ENCODE peak calls at places on chromosome 14, in five cellular contexts. K, X, H, Z and L are unnamed samples. For H3K4me1, the result is how much of the 10 kb centered on the place peaks cover.

GRCh38 chr14:106518054-106518943 is 991.9 kb downstream of the TMEM121 start:
- DNase-seq in X (peak), K (peak), H (no peak), Z (peak), L (no peak)

GRCh38 chr14:34867199-34867598 is 8.0 kb downstream of the BAZ1A start:
- DNase-seq in H (no peak), X (no peak), K (peak), Z (no peak), L (no peak)

GRCh38 chr14:47332099-47332498 is 343.3 kb downstream of the MDGA2 start:
- DNase-seq in X (no peak), K (no peak), Z (no peak), H (no peak), L (no peak)

GRCh38 chr14:87230726-87231125 is 762.3 kb downstream of the GALC start:
- DNase-seq in K (no peak), H (no peak), Z (no peak), X (no peak), L (no peak)

GRCh38 chr14:29616922-29617321 is 310.7 kb downstream of the PRKD1 start:
- DNase-seq in X (no peak), H (no peak), Z (no peak), K (no peak), L (no peak)

GRCh38 chr14:102007916-102008418 is 43.6 kb downstream of the DYNC1H1 start:
- DNase-seq in K (no peak), H (no peak), X (no peak), Z (no peak), L (no peak)

GRCh38 chr14:75279153-75279738 is 618 bp downstream of the FOS start:
- DNase-seq in H (peak), Z (peak), K (peak), X (no peak), L (peak)

GRCh38 chr14:59751578-59751977 is 119.0 kb downstream of the RTN1 start:
- DNase-seq in Z (no peak), H (no peak), K (no peak), X (no peak), L (no peak)

GRCh38 chr14:99579903-99580570 is 24.0 kb downstream of the CCDC85C start:
- DNase-seq in K (no peak), H (peak), Z (no peak), X (no peak), L (no peak)

GRCh38 chr14:38339704-38340103 is 83.8 kb upstream of the CLEC14A start:
- DNase-seq in X (no peak), K (no peak), Z (no peak), H (peak), L (no peak)

GRCh38 chr14:23177181-23177580 is 6.3 kb downstream of the SLC7A8 start:
- DNase-seq in X (no peak), Z (no peak), H (no peak), K (no peak), L (no peak)

GRCh38 chr14:49051328-49052060 is 534.7 kb downstream of the RPS29 start:
- DNase-seq in X (no peak), Z (no peak), H (peak), K (no peak), L (no peak)

GRCh38 chr14:100529561-100530031 is 57.6 kb downstream of the BEGAIN start:
- DNase-seq in K (peak), H (no peak), X (no peak), Z (peak), L (no peak)

GRCh38 chr14:59407246-59407615 is 57.9 kb downstream of the GPR135 start:
- DNase-seq in K (no peak), Z (no peak), X (no peak), H (peak), L (no peak)

GRCh38 chr14:104794641-104795467 is 694 bp downstream of the AKT1 start:
- DNase-seq in K (no peak), H (peak), Z (no peak), X (peak), L (peak)

GRCh38 chr14:36690301-36691020 is 28.8 kb downstream of the PAX9 start:
- DNase-seq in Z (no peak), H (no peak), X (no peak), K (no peak), L (no peak)

GRCh38 chr14:57928732-57929131 is 62.8 kb upstream of the SLC35F4 start:
- DNase-seq in H (no peak), K (no peak), X (no peak), Z (no peak), L (no peak)

GRCh38 chr14:73245401-73246325 is 8.4 kb downstream of the PAPLN start:
- DNase-seq in X (peak), Z (peak), H (no peak), K (no peak), L (peak)

GRCh38 chr14:40362856-40363255 is 930.6 kb upstream of the FBXO33 start:
- DNase-seq in K (no peak), Z (no peak), X (no peak), H (no peak), L (no peak)

GRCh38 chr14:47020500-47020899 is 368.9 kb upstream of the RPL10L start:
- DNase-seq in K (no peak), H (no peak), Z (no peak), X (no peak), L (no peak)

GRCh38 chr14:48125654-48126053 is 450.2 kb upstream of the MDGA2 start:
- DNase-seq in H (no peak), K (peak), X (no peak), Z (no peak), L (no peak)

GRCh38 chr14:59454131-59454530 is 11.0 kb downstream of the GPR135 start:
- DNase-seq in Z (no peak), K (no peak), H (peak), X (no peak), L (peak)

GRCh38 chr14:69700609-69701008 is 66.3 kb upstream of the SRSF5 start:
- DNase-seq in K (no peak), H (no peak), X (no peak), Z (no peak), L (no peak)

GRCh38 chr14:69703047-69704046 is 63.6 kb upstream of the SRSF5 start:
- DNase-seq in X (no peak), H (no peak), K (no peak), Z (no peak), L (no peak)

GRCh38 chr14:69701269-69701668 is 65.7 kb upstream of the SRSF5 start:
- DNase-seq in Z (no peak), X (no peak), K (no peak), H (no peak), L (no peak)

GRCh38 chr14:69701857-69702256 is 65.1 kb upstream of the SRSF5 start:
- DNase-seq in Z (no peak), H (no peak), X (no peak), K (no peak), L (no peak)

GRCh38 chr14:69704319-69704718 is 62.6 kb upstream of the SRSF5 start:
- DNase-seq in H (no peak), K (no peak), Z (no peak), X (no peak), L (no peak)
- H3K4me1 ChIP-seq in H (under half), K (under half), Z (under half), X (under half), L (under half)

DNA sequence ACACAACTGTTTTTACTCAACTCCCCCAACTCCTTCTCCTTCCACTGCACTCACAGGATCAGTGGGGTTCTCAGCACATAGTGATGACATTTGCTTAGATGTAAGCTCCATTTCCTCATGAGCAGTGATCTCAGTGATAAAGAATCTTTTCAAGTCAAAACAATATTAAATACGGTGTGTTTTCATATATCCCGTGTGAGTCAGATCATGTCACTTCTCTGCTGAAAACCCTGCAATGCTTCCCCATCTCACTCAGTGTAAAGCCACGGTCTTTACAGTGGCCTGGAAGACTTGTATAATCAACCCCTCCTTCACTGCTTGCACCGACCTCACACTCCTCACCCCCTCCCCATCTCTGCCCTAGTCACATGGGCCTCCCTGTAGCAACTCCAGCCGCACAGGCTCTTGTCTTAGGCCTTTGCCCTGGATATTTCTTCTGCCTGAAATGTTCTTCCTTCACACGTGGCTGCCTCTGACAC is 149.7 kb upstream of the ARHGAP5 start:
- DNase-seq in H (peak), K (no peak), X (no peak), Z (no peak), L (peak)
- H3K4me1 ChIP-seq in H (under half), K (under half), X (under half), Z (under half), L (under half)

GRCh38 chr14:89312937-89313336 is 104.1 kb downstream of the FOXN3 start:
- DNase-seq in H (no peak), K (no peak), X (no peak), Z (no peak), L (no peak)

GRCh38 chr14:89307409-89307808 is 109.6 kb downstream of the FOXN3 start:
- DNase-seq in Z (no peak), H (no peak), K (no peak), X (no peak), L (no peak)

GRCh38 chr14:89309670-89310177 is 107.3 kb downstream of the FOXN3 start:
- DNase-seq in K (no peak), H (no peak), X (no peak), Z (no peak), L (no peak)

GRCh38 chr14:89308232-89308959 is 108.6 kb downstream of the FOXN3 start:
- DNase-seq in X (no peak), K (peak), Z (no peak), H (no peak), L (peak)

GRCh38 chr14:89310211-89310610 is 106.8 kb downstream of the FOXN3 start:
- DNase-seq in Z (no peak), K (no peak), X (no peak), H (no peak), L (no peak)
- H3K4me1 ChIP-seq in Z (under half), K (under half), X (under half), H (under half), L (under half)

GRCh38 chr14:33704486-33704885 is 246.4 kb downstream of the EGLN3 start:
- DNase-seq in X (no peak), K (no peak), H (no peak), Z (no peak), L (no peak)

GRCh38 chr14:33702293-33702692 is 248.6 kb downstream of the EGLN3 start:
- DNase-seq in X (no peak), H (no peak), K (no peak), Z (no peak), L (no peak)

GRCh38 chr14:33699300-33699699 is 251.6 kb downstream of the EGLN3 start:
- DNase-seq in X (no peak), H (no peak), Z (no peak), K (no peak), L (no peak)

GRCh38 chr14:33696165-33696564 is 254.7 kb downstream of the EGLN3 start:
- DNase-seq in H (no peak), K (no peak), Z (no peak), X (no peak), L (no peak)

GRCh38 chr14:33700052-33700451 is 250.8 kb downstream of the EGLN3 start:
- DNase-seq in H (no peak), Z (no peak), K (no peak), X (no peak), L (no peak)
- H3K4me1 ChIP-seq in H (under half), Z (under half), K (under half), X (under half), L (under half)

DNA sequence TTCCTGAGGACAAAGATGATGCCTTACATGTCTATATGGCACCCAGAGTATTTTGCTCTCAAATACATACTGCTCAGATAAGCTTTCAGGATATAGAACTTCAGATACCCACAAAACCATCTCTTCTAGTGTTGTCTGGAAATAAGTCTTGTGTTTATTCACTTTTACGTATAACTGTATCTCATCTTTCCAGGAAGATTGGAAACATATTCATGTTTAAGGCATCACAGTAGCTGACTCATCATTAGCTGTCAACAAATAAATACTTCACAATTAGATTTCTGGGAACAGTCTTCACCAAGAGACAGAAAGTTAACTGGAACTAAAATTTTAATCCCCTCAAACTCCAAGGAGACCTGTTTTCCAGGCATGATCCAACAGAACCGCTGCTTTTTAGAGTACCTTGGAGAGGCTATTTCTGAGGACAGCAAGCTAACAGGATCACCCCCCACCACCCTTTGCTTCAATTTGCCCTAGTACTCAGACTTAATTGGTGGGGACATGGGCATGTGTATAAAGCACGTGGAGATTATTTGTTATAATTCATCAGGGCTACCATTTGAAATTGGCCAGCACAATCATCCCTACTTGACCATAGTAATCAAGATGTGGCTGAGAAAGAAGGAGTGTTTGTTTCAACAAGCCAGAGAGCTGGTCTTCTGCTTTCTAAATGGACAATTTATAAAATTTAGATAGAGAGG is 129.3 kb upstream of the HIF1A start:
- DNase-seq in Z (no peak), X (no peak), H (peak), K (no peak), L (peak)
- H3K4me1 ChIP-seq in Z (under half), X (under half), H (half or more), K (under half), L (half or more)